ENCODE peak calls at places on chromosomes 4 and X, in ten cellular contexts. One of them, this sample, is unnamed. For H3K27me3, the result is how much of the 10 kb centered on the place peaks cover.

GRCh38 chr4:52984469-52984868 is 122.4 kb downstream of the RASL11B start:
- DNase-seq in A673: no peak
- DNase-seq in left lung: no peak
- DNase-seq in heart left ventricle: no peak
- DNase-seq in bronchial epithelial cell: peak
- DNase-seq in uterus: no peak
- DNase-seq in cardiac muscle cell: no peak
- DNase-seq in tibial nerve: no peak
- DNase-seq in stomach: no peak
- DNase-seq in GM06990: no peak
- DNase-seq in this sample: no peak

GRCh38 chr4:1997712-1998111 is 11.1 kb downstream of the NELFA start:
- DNase-seq in A673: no peak
- DNase-seq in left lung: no peak
- DNase-seq in heart left ventricle: no peak
- DNase-seq in bronchial epithelial cell: no peak
- DNase-seq in uterus: no peak
- DNase-seq in cardiac muscle cell: no peak
- DNase-seq in tibial nerve: no peak
- DNase-seq in stomach: no peak
- DNase-seq in GM06990: no peak
- DNase-seq in this sample: no peak

GRCh38 chr4:145882594-145882993 is 56.0 kb downstream of the ZNF827 start:
- DNase-seq in A673: no peak
- DNase-seq in left lung: no peak
- DNase-seq in heart left ventricle: no peak
- DNase-seq in bronchial epithelial cell: no peak
- DNase-seq in uterus: no peak
- DNase-seq in cardiac muscle cell: no peak
- DNase-seq in tibial nerve: no peak
- DNase-seq in stomach: no peak
- DNase-seq in GM06990: no peak
- DNase-seq in this sample: no peak

GRCh38 chr4:153018716-153019115 is 82.6 kb downstream of the FHDC1 start:
- DNase-seq in A673: no peak
- DNase-seq in left lung: no peak
- DNase-seq in heart left ventricle: no peak
- DNase-seq in bronchial epithelial cell: no peak
- DNase-seq in uterus: no peak
- DNase-seq in cardiac muscle cell: no peak
- DNase-seq in tibial nerve: no peak
- DNase-seq in stomach: no peak
- DNase-seq in GM06990: no peak
- DNase-seq in this sample: no peak

GRCh38 chr4:174215055-174215454 is 68.4 kb downstream of the FBXO8 start:
- DNase-seq in A673: no peak
- DNase-seq in left lung: no peak
- DNase-seq in heart left ventricle: no peak
- DNase-seq in bronchial epithelial cell: no peak
- DNase-seq in uterus: no peak
- DNase-seq in cardiac muscle cell: no peak
- DNase-seq in tibial nerve: no peak
- DNase-seq in stomach: no peak
- DNase-seq in GM06990: no peak
- DNase-seq in this sample: no peak

GRCh38 chrX:144586756-144587155 is 660.5 kb upstream of the SPANXN1 start:
- DNase-seq in A673: no peak
- DNase-seq in left lung: no peak
- DNase-seq in heart left ventricle: no peak
- DNase-seq in bronchial epithelial cell: peak
- DNase-seq in uterus: no peak
- DNase-seq in cardiac muscle cell: no peak
- DNase-seq in tibial nerve: no peak
- DNase-seq in stomach: no peak
- DNase-seq in GM06990: no peak
- DNase-seq in this sample: no peak

GRCh38 chr4:48943387-48943786 is 36.8 kb upstream of the OCIAD2 start:
- DNase-seq in A673: no peak
- DNase-seq in left lung: no peak
- DNase-seq in heart left ventricle: no peak
- DNase-seq in bronchial epithelial cell: peak
- DNase-seq in uterus: no peak
- DNase-seq in cardiac muscle cell: no peak
- DNase-seq in tibial nerve: no peak
- DNase-seq in stomach: no peak
- DNase-seq in GM06990: no peak
- DNase-seq in this sample: no peak

GRCh38 chr4:7854211-7854610 is 85.5 kb downstream of the AFAP1 start:
- DNase-seq in A673: no peak
- DNase-seq in left lung: no peak
- DNase-seq in heart left ventricle: no peak
- DNase-seq in bronchial epithelial cell: no peak
- DNase-seq in uterus: no peak
- DNase-seq in cardiac muscle cell: no peak
- DNase-seq in tibial nerve: no peak
- DNase-seq in stomach: no peak
- DNase-seq in GM06990: no peak
- DNase-seq in this sample: no peak

GRCh38 chrX:68498508-68499379 is at the start of gene YIPF6:
- DNase-seq in A673: peak
- DNase-seq in left lung: peak
- DNase-seq in heart left ventricle: peak
- DNase-seq in bronchial epithelial cell: peak
- DNase-seq in uterus: peak
- DNase-seq in cardiac muscle cell: peak
- DNase-seq in tibial nerve: peak
- DNase-seq in stomach: peak
- DNase-seq in GM06990: peak
- DNase-seq in this sample: peak

GRCh38 chrX:68492583-68492982 is 6.3 kb upstream of the YIPF6 start:
- DNase-seq in A673: no peak
- DNase-seq in left lung: no peak
- DNase-seq in heart left ventricle: no peak
- DNase-seq in bronchial epithelial cell: no peak
- DNase-seq in uterus: no peak
- DNase-seq in cardiac muscle cell: no peak
- DNase-seq in tibial nerve: no peak
- DNase-seq in stomach: no peak
- DNase-seq in GM06990: no peak
- DNase-seq in this sample: no peak

GRCh38 chrX:68503830-68504229 is 5.0 kb downstream of the YIPF6 start:
- DNase-seq in A673: no peak
- DNase-seq in left lung: no peak
- DNase-seq in heart left ventricle: no peak
- DNase-seq in bronchial epithelial cell: peak
- DNase-seq in uterus: no peak
- DNase-seq in cardiac muscle cell: no peak
- DNase-seq in tibial nerve: no peak
- DNase-seq in stomach: no peak
- DNase-seq in GM06990: no peak
- DNase-seq in this sample: no peak

GRCh38 chrX:68500105-68500504 is 1.3 kb downstream of the YIPF6 start:
- DNase-seq in A673: no peak
- DNase-seq in left lung: no peak
- DNase-seq in heart left ventricle: no peak
- DNase-seq in bronchial epithelial cell: no peak
- DNase-seq in uterus: no peak
- DNase-seq in cardiac muscle cell: no peak
- DNase-seq in tibial nerve: no peak
- DNase-seq in stomach: no peak
- DNase-seq in GM06990: no peak
- DNase-seq in this sample: no peak

DNA sequence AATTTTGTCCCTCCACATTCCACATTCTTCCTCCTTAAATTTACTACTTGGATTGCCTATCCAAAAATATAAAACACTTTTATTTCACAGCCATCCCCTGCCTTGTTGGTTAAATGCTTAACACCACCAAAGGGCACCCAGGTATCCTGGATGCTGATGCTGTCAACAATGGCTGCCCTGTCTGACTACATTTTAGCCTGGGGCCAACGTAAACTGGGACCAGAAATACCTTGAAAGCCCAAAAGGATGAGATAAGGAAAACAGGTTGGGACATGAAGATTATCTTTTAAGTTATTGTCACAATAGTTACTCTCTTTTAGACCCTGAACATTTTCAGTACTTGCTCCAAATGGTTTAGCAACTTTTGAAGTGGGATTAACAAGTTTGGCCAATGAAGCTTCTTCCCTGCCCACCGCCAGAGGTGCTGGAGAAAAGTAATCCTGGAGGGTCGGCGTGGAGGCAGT is 775 bp upstream of the YIPF6 start:
- DNase-seq in A673: no peak
- DNase-seq in left lung: no peak
- DNase-seq in heart left ventricle: no peak
- DNase-seq in bronchial epithelial cell: peak
- DNase-seq in uterus: no peak
- DNase-seq in cardiac muscle cell: no peak
- DNase-seq in tibial nerve: no peak
- DNase-seq in stomach: no peak
- DNase-seq in GM06990: no peak
- DNase-seq in this sample: no peak
- TF ChIP-seq CTCF in A673: peak
- TF ChIP-seq CTCF in left lung: no peak
- TF ChIP-seq CTCF in heart left ventricle: no peak
- TF ChIP-seq CTCF in bronchial epithelial cell: no peak
- TF ChIP-seq CTCF in uterus: no peak
- TF ChIP-seq CTCF in cardiac muscle cell: peak
- TF ChIP-seq CTCF in tibial nerve: no peak
- TF ChIP-seq CTCF in stomach: no peak
- TF ChIP-seq CTCF in GM06990: no peak
- TF ChIP-seq CTCF in this sample: peak

GRCh38 chr4:139483000-139483399 is 29.1 kb downstream of the RAB33B start:
- DNase-seq in A673: no peak
- DNase-seq in left lung: no peak
- DNase-seq in heart left ventricle: no peak
- DNase-seq in bronchial epithelial cell: no peak
- DNase-seq in uterus: no peak
- DNase-seq in cardiac muscle cell: no peak
- DNase-seq in tibial nerve: no peak
- DNase-seq in stomach: no peak
- DNase-seq in GM06990: no peak
- DNase-seq in this sample: no peak

GRCh38 chr4:139476363-139476762 is 22.4 kb downstream of the RAB33B start:
- DNase-seq in A673: no peak
- DNase-seq in left lung: no peak
- DNase-seq in heart left ventricle: no peak
- DNase-seq in bronchial epithelial cell: no peak
- DNase-seq in uterus: no peak
- DNase-seq in cardiac muscle cell: no peak
- DNase-seq in tibial nerve: no peak
- DNase-seq in stomach: no peak
- DNase-seq in GM06990: no peak
- DNase-seq in this sample: no peak

GRCh38 chr4:139484861-139485311 is 31.0 kb downstream of the RAB33B start:
- DNase-seq in A673: no peak
- DNase-seq in left lung: no peak
- DNase-seq in heart left ventricle: no peak
- DNase-seq in bronchial epithelial cell: no peak
- DNase-seq in uterus: no peak
- DNase-seq in cardiac muscle cell: no peak
- DNase-seq in tibial nerve: no peak
- DNase-seq in stomach: no peak
- DNase-seq in GM06990: no peak
- DNase-seq in this sample: no peak

DNA sequence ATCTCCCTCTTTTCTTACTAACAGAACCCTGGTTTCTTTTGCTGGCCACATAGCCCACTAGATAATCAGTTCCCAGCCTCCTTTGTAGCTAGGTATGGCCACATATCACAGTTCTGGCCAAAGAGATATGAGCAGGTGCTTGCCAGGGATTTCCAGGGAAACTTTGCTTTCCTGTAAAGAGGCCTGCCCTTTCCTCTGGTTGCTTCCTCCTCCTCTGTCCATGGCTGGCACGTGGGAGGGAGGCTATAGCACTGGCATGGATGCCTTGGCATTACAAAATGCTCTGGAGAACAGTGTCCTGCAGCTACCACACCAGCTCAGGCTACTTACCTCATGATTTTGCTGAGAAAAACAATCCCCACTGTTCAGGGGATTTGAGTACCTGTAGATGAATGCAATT is 27.5 kb downstream of the RAB33B start:
- DNase-seq in A673: no peak
- DNase-seq in left lung: no peak
- DNase-seq in heart left ventricle: no peak
- DNase-seq in bronchial epithelial cell: no peak
- DNase-seq in uterus: no peak
- DNase-seq in cardiac muscle cell: no peak
- DNase-seq in tibial nerve: no peak
- DNase-seq in stomach: no peak
- DNase-seq in GM06990: no peak
- DNase-seq in this sample: no peak
- H3K4me3 ChIP-seq in A673: no peak
- H3K4me3 ChIP-seq in left lung: no peak
- H3K4me3 ChIP-seq in heart left ventricle: no peak
- H3K4me3 ChIP-seq in bronchial epithelial cell: no peak
- H3K4me3 ChIP-seq in uterus: no peak
- H3K4me3 ChIP-seq in cardiac muscle cell: no peak
- H3K4me3 ChIP-seq in tibial nerve: no peak
- H3K4me3 ChIP-seq in stomach: no peak
- H3K4me3 ChIP-seq in GM06990: no peak
- H3K4me3 ChIP-seq in this sample: no peak

GRCh38 chr4:81032174-81032551 is 1.7 kb downstream of the BMP3 start:
- DNase-seq in A673: no peak
- DNase-seq in left lung: no peak
- DNase-seq in heart left ventricle: no peak
- DNase-seq in bronchial epithelial cell: no peak
- DNase-seq in uterus: no peak
- DNase-seq in cardiac muscle cell: no peak
- DNase-seq in tibial nerve: no peak
- DNase-seq in stomach: no peak
- DNase-seq in GM06990: no peak
- DNase-seq in this sample: no peak
- H3K27me3 ChIP-seq in A673: under half
- H3K27me3 ChIP-seq in left lung: half or more
- H3K27me3 ChIP-seq in heart left ventricle: half or more
- H3K27me3 ChIP-seq in bronchial epithelial cell: under half
- H3K27me3 ChIP-seq in uterus: under half
- H3K27me3 ChIP-seq in cardiac muscle cell: half or more
- H3K27me3 ChIP-seq in tibial nerve: under half
- H3K27me3 ChIP-seq in stomach: half or more
- H3K27me3 ChIP-seq in GM06990: under half
- H3K27me3 ChIP-seq in this sample: under half

DNA sequence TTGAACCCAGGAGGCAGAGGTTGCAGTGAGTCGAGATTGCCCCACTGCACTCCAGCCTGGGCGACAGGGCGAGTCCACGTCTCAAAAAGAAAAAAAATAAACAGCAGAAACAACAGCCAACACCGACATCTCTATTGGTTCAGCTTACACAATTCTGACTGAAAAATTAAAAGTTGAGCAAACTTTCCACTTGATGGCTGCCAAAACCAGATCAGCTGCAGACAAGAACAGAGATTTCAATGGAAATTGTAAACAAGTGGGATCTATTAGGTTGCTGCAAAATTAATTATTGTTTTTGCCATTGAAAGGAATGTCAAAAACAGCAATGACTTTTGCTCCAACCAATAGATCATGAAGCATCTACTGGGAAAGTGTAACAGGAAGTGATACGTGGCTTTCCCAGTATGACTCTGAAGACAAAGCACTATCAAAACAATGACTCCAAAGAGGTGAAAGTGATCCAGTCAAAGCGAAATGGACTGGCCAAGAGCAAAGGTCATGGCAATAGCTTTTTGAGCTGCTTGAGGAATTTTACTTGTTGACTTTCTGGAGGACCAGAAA is 26.3 kb downstream of the UPF3B start:
- DNase-seq in A673: no peak
- DNase-seq in left lung: no peak
- DNase-seq in heart left ventricle: no peak
- DNase-seq in bronchial epithelial cell: peak
- DNase-seq in uterus: no peak
- DNase-seq in cardiac muscle cell: no peak
- DNase-seq in tibial nerve: no peak
- DNase-seq in stomach: no peak
- DNase-seq in GM06990: peak
- DNase-seq in this sample: peak
- TF ChIP-seq CTCF in A673: no peak
- TF ChIP-seq CTCF in left lung: no peak
- TF ChIP-seq CTCF in heart left ventricle: no peak
- TF ChIP-seq CTCF in bronchial epithelial cell: no peak
- TF ChIP-seq CTCF in uterus: no peak
- TF ChIP-seq CTCF in cardiac muscle cell: no peak
- TF ChIP-seq CTCF in tibial nerve: no peak
- TF ChIP-seq CTCF in stomach: no peak
- TF ChIP-seq CTCF in GM06990: no peak
- TF ChIP-seq CTCF in this sample: no peak